ENCODE peak calls at places on chromosomes 6 and 20, in four cellular contexts. G is left ventricle myocardium inferior, R is islet precursor cell, V is foreskin fibroblast. W is an unnamed sample.

GRCh38 chr6:31792741-31793140 is 2.8 kb downstream of the VARS1 start:
- DNase-seq in G (no peak), R (peak), V (no peak), W (no peak)

GRCh38 chr20:59680148-59680650 is 75.9 kb downstream of the PHACTR3 start:
- DNase-seq in G (no peak), R (peak), V (no peak), W (no peak)

GRCh38 chr20:40446868-40447267 is 242.2 kb downstream of the MAFB start:
- DNase-seq in G (no peak), R (no peak), V (no peak), W (no peak)

GRCh38 chr6:101832371-101832770 is 438.9 kb downstream of the GRIK2 start:
- DNase-seq in G (peak), R (no peak), V (no peak), W (no peak)

GRCh38 chr6:32191696-32192607 is 491 bp downstream of the GPSM3 start:
- DNase-seq in G (no peak), R (no peak), V (no peak), W (no peak)

GRCh38 chr6:3208775-3209113 is 18.7 kb downstream of the TUBB2B start:
- DNase-seq in G (no peak), R (no peak), V (no peak), W (no peak)

GRCh38 chr6:79420054-79420453 is 117.2 kb downstream of the LCA5 start:
- DNase-seq in G (no peak), R (no peak), V (no peak), W (no peak)

GRCh38 chr20:60037120-60037499 is 78.9 kb downstream of the CDH26 start:
- DNase-seq in G (no peak), R (peak), V (peak), W (no peak)

GRCh38 chr6:5172057-5172683 is 87.0 kb downstream of the PPP1R3G start:
- DNase-seq in G (no peak), R (no peak), V (no peak), W (no peak)

GRCh38 chr20:60600036-60600435 is 641.8 kb downstream of the CDH26 start:
- DNase-seq in G (no peak), R (no peak), V (no peak), W (no peak)

GRCh38 chr20:19835533-19836222 is 77.6 kb downstream of the RIN2 start:
- DNase-seq in G (peak), R (peak), V (no peak), W (no peak)

GRCh38 chr6:37114612-37115011 is 55.3 kb upstream of the PIM1 start:
- DNase-seq in G (no peak), R (no peak), V (no peak), W (no peak)

GRCh38 chr20:36499723-36500501 is 41.4 kb upstream of the MYL9 start:
- DNase-seq in G (no peak), R (peak), V (no peak), W (no peak)

GRCh38 chr20:40111282-40111681 is 577.8 kb downstream of the MAFB start:
- DNase-seq in G (no peak), R (no peak), V (no peak), W (no peak)

GRCh38 chr20:33602826-33603590 is 59.1 kb upstream of the C20orf144 start:
- DNase-seq in G (no peak), R (no peak), V (peak), W (no peak)

GRCh38 chr6:33118525-33119123 is 42.8 kb downstream of the HLA-DPB1 start:
- DNase-seq in G (no peak), R (no peak), V (peak), W (peak)

GRCh38 chr6:156776470-156776840 is 723 bp upstream of the ARID1B start:
- DNase-seq in G (no peak), R (no peak), V (peak), W (peak)

GRCh38 chr6:24126586-24127192 is 674 bp downstream of the NRSN1 start:
- DNase-seq in G (no peak), R (peak), V (peak), W (peak)

GRCh38 chr20:53077373-53078205 is 105.4 kb downstream of the TSHZ2 start:
- DNase-seq in G (no peak), R (no peak), V (no peak), W (no peak)